ENCODE peak calls at places on chromosomes 3 and 15, in four cellular contexts. C, J, A and D are unnamed samples.
A peak's percentile ranks its signal among the peaks of the same experiment; 100 is the strongest.

GRCh38 chr15:85412956-85413854 is 32.8 kb downstream of the AKAP13 start:
- DNase-seq in C (peak; percentile 94), J (peak; percentile 82), A (peak; percentile 69), D (peak; percentile 83)

GRCh38 chr15:93126496-93127083 is 37.6 kb upstream of the RGMA start:
- DNase-seq in C (no peak), J (no peak), A (no peak), D (no peak)

GRCh38 chr3:187000711-187001151 is 70.4 kb downstream of the ST6GAL1 start:
- DNase-seq in C (no peak), J (no peak), A (no peak), D (no peak)

GRCh38 chr15:71792521-71792920 is 17.8 kb upstream of the NR2E3 start:
- DNase-seq in C (peak; percentile 70), J (no peak), A (no peak), D (peak; percentile 41)

GRCh38 chr3:194255252-194256039 is 95.7 kb downstream of the CPN2 start:
- DNase-seq in C (no peak), J (peak; percentile 75), A (no peak), D (peak; percentile 92)

GRCh38 chr3:138296639-138297038 is 33.0 kb downstream of the NME9 start:
- DNase-seq in C (no peak), J (no peak), A (no peak), D (no peak)

GRCh38 chr15:66931768-66932633 is 133.4 kb upstream of the SMAD3 start:
- DNase-seq in C (peak; percentile 84), J (no peak), A (no peak), D (peak; percentile 95)

GRCh38 chr15:91769919-91770318 is 83.6 kb upstream of the SLCO3A1 start:
- DNase-seq in C (no peak), J (no peak), A (no peak), D (no peak)

GRCh38 chr3:18389108-18389733 is 35.9 kb downstream of the SATB1 start:
- DNase-seq in C (peak; percentile 60), J (no peak), A (peak; percentile 3), D (peak; percentile 50)

GRCh38 chr15:91308209-91308608 is 208.2 kb downstream of the SV2B start:
- DNase-seq in C (no peak), J (peak; percentile 50), A (no peak), D (no peak)

GRCh38 chr3:129421988-129422745 is 6.3 kb downstream of the EFCAB12 start:
- DNase-seq in C (no peak), J (no peak), A (no peak), D (peak; percentile 35)

GRCh38 chr3:27721717-27722564 is at the start of gene EOMES:
- DNase-seq in C (peak; percentile 60), J (peak; percentile 81), A (no peak), D (no peak)